ENCODE peak calls at places on chromosome 11, in ten cellular contexts. G is stomach, V is tibial artery, A is ovary, Z is breast epithelium, P is neuronal stem cell, S is lung, K is right cardiac atrium, H is cardiac muscle cell, Y is esophagus squamous epithelium. Q is an unnamed sample.

GRCh38 chr11:70733327-70734325 is 335.3 kb downstream of the CTTN start:
- DNase-seq in P (no peak), Z (no peak), H (no peak), A (no peak), Y (no peak), G (no peak), S (no peak), K (peak), V (no peak), Q (no peak)

GRCh38 chr11:88103337-88104206 is 71.7 kb downstream of the RAB38 start:
- DNase-seq in G (no peak), V (no peak), Z (no peak), P (peak), K (peak), H (peak), S (peak), Y (no peak), A (no peak), Q (no peak)

GRCh38 chr11:116731097-116731761 is 41.6 kb downstream of the BUD13 start:
- DNase-seq in S (no peak), V (peak), A (no peak), P (peak), K (peak), G (no peak), H (peak), Z (peak), Y (no peak), Q (peak)

GRCh38 chr11:47393163-47394049 is 15.0 kb upstream of the SLC39A13 start:
- DNase-seq in Y (no peak), G (no peak), S (no peak), H (peak), P (no peak), V (peak), A (no peak), K (peak), Z (no peak), Q (no peak)

GRCh38 chr11:123302751-123303195 is 107.7 kb upstream of the CLMP start:
- DNase-seq in H (peak), K (no peak), V (no peak), S (no peak), Y (no peak), A (no peak), Z (no peak), G (no peak), P (no peak), Q (peak)

GRCh38 chr11:76095891-76096290 is 110.4 kb downstream of the WNT11 start:
- DNase-seq in A (no peak), Z (no peak), K (no peak), S (no peak), H (no peak), G (no peak), V (no peak), P (no peak), Y (no peak), Q (no peak)

GRCh38 chr11:107177106-107177477 is 158.8 kb upstream of the GUCY1A2 start:
- DNase-seq in K (peak), G (no peak), Y (no peak), V (no peak), H (no peak), A (no peak), Z (no peak), S (no peak), P (no peak), Q (no peak)

GRCh38 chr11:125348704-125349635 is 147.1 kb downstream of the FEZ1 start:
- DNase-seq in H (peak), V (no peak), Y (no peak), A (peak), Z (no peak), P (no peak), S (no peak), G (peak), K (peak), Q (peak)

GRCh38 chr11:113313601-113314000 is 782 bp upstream of the TTC12 start:
- DNase-seq in K (no peak), G (no peak), A (no peak), V (no peak), Z (no peak), S (no peak), P (no peak), Y (no peak), H (no peak), Q (no peak)

GRCh38 chr11:102971766-102972165 is 16.2 kb upstream of the MMP13 start:
- DNase-seq in H (no peak), K (no peak), Y (no peak), Z (no peak), A (no peak), P (no peak), S (no peak), V (no peak), G (no peak), Q (no peak)

GRCh38 chr11:111352235-111352746 is 26.8 kb downstream of the POU2AF1 start:
- DNase-seq in S (no peak), V (no peak), Y (no peak), G (peak), Z (no peak), H (no peak), A (no peak), K (no peak), P (no peak), Q (no peak)
- H3K27ac ChIP-seq in S (no peak), V (no peak), Y (no peak), G (peak), Z (no peak), H (no peak), A (no peak), K (no peak), P (no peak), Q (no peak)

DNA sequence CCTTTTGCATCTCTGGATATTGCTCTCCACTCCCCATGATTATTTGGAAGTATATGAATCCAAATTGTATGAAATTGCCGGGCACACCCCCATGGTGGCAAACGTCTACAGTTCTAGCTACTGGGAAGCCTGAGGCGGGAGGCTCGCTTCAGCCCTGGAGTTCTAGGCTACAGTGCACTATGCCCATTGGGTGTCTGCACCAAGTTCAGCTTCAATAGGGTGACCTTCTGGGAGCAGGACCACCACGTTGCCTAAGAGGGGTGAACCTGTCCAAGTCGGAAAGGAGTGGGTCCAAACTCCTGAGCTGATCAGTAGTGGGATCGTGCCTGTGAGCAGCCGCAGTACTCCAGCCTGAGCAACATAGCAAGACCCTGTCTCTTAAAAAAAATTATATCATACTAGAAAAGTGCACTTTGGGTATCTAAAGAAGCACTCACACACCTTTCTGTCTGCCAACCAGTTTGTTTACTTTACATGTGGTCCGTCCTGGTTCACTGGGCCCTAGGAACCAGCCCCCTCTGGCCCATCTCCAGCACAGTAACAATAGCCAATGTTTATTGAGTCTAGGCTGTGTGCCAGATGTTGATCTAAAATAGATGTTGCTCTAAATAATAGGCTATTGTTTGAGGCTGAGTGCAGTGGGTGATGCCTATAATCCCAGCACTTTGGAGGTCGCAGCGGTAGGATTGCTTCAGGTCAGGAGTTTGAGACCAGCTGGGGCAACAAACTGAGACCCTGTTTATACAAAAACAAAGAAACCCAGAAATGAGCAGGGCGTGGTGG is 16.4 kb upstream of the KAT5 start:
- DNase-seq in P (no peak), K (peak), Z (peak), Y (no peak), V (peak), A (no peak), H (peak), G (peak), S (no peak), Q (peak)
- H3K27ac ChIP-seq in P (no peak), K (peak), Z (peak), Y (peak), V (no peak), A (no peak), H (no peak), G (peak), S (no peak), Q (peak)

GRCh38 chr11:6418199-6418957 is 516 bp downstream of the APBB1 start:
- DNase-seq in P (peak), Y (no peak), Z (no peak), K (peak), A (no peak), G (no peak), V (no peak), S (no peak), H (no peak), Q (no peak)
- H3K27ac ChIP-seq in P (no peak), Y (peak), Z (peak), K (peak), A (peak), G (peak), V (peak), S (peak), H (peak), Q (peak)

GRCh38 chr11:68163691-68164090 is 42.5 kb upstream of the CHKA start:
- DNase-seq in V (no peak), K (no peak), H (no peak), G (no peak), Z (no peak), P (no peak), S (no peak), A (no peak), Y (no peak), Q (no peak)

GRCh38 chr11:68159161-68159560 is 38.0 kb upstream of the CHKA start:
- DNase-seq in H (no peak), G (no peak), K (no peak), Y (no peak), S (no peak), Z (no peak), A (no peak), P (no peak), V (no peak), Q (no peak)

GRCh38 chr11:68158580-68158979 is 37.4 kb upstream of the CHKA start:
- DNase-seq in V (no peak), Z (no peak), G (no peak), H (no peak), A (no peak), K (no peak), P (no peak), Y (no peak), S (no peak), Q (no peak)

GRCh38 chr11:68159665-68160064 is 38.5 kb upstream of the CHKA start:
- DNase-seq in S (no peak), H (no peak), Z (no peak), G (no peak), Y (no peak), V (no peak), A (no peak), P (no peak), K (no peak), Q (no peak)

DNA sequence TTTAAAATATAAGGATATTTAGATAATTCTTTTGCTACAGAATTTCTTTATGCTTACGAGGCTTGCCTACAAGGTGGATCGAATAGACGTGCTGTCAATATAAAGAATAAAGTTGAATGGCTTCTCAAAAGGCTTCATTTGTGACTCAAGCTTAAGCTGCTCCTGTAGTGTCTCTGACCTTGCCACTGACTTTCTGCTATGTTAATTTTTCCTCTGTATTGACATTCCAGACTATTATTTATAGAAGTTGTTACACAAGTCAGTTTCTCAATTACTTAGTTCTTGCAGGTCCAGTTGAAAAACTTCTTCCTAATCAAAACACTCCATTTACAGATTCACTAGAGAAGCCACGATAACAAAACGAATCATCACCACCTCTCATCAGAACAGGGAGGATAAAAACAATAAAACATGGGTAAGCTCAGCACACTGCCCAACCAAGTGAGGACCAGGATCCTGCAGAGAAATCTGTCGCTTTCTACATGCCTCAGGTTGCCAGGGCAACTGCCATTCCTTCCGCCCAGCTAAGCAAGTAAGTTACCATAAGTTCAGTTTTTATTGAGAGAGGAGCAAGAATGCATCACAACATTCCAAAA is 39.0 kb upstream of the CHKA start:
- DNase-seq in A (no peak), H (no peak), V (no peak), K (no peak), P (no peak), Y (no peak), G (no peak), Z (no peak), S (no peak), Q (no peak)
- H3K27ac ChIP-seq in A (no peak), H (peak), V (no peak), K (no peak), P (no peak), Y (no peak), G (peak), Z (no peak), S (peak), Q (no peak)

GRCh38 chr11:2399488-2400068 is 972 bp upstream of the TSSC4 start:
- DNase-seq in V (no peak), G (peak), P (no peak), Y (no peak), H (peak), A (no peak), Z (no peak), K (no peak), S (no peak), Q (no peak)
- H3K27ac ChIP-seq in V (peak), G (peak), P (peak), Y (peak), H (peak), A (peak), Z (peak), K (peak), S (peak), Q (peak)

GRCh38 chr11:2200957-2201519 is 29.4 kb upstream of the TH start:
- DNase-seq in S (no peak), P (no peak), G (no peak), Y (no peak), Z (no peak), H (no peak), V (no peak), K (no peak), A (no peak), Q (no peak)

GRCh38 chr11:2201542-2201941 is 29.9 kb upstream of the TH start:
- DNase-seq in K (peak), V (no peak), S (no peak), H (no peak), Y (no peak), G (no peak), Z (no peak), P (no peak), A (no peak), Q (no peak)

GRCh38 chr11:2202900-2203439 is 31.4 kb upstream of the TH start:
- DNase-seq in Y (no peak), Z (peak), K (no peak), G (no peak), V (peak), P (no peak), A (no peak), H (no peak), S (no peak), Q (no peak)

GRCh38 chr11:2203440-2204259 is 32.0 kb upstream of the TH start:
- DNase-seq in P (no peak), A (no peak), V (peak), S (no peak), K (no peak), Z (peak), G (peak), H (no peak), Y (no peak), Q (no peak)

DNA sequence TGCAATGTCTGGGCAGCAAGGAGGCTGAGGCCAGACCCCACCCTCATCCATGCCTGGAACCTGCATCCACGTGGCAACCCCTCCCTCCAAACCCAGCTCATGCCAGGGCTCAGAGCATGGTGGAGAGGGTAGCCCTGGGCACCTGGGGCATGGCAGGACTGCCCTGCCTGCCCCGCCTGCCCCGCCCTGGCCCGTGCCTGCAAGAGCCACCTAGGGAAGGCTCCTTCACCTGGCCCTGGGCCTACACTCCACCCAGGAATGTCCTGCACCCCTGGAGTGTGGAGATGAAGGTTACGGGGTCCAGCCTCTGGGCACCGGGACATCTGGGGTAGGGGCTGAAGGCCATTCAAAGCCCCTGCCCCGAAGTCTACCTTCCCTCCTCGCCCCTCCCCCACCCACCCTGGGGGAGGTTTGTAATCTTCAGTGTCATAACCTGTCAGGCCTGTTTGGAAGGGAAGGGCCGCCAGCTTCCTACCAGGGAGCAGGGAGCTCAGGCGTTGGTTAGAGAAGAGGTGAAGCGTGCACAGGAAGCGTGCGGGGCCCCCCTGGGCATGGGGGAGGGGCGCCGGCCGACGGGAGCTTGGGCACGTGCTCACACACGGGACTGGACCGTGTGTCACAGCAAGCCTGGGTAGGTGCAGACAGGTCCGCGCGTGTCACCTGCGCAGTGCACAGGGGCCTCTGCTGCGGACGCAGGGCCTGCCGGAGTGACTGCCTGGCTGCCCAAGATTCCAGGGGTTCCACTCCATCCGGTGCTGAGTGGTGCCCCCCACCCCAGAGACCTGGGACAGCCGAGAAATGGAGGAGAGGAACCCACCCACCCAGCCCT is 30.7 kb upstream of the TH start:
- DNase-seq in G (peak), Z (peak), Y (no peak), V (no peak), A (no peak), S (peak), H (no peak), P (no peak), K (no peak), Q (no peak)
- H3K27ac ChIP-seq in G (peak), Z (peak), Y (peak), V (no peak), A (no peak), S (no peak), H (no peak), P (no peak), K (no peak), Q (no peak)

GRCh38 chr11:44605068-44605708 is 39.7 kb downstream of the CD82 start:
- DNase-seq in A (no peak), H (no peak), S (no peak), P (no peak), K (peak), Y (no peak), V (peak), Z (no peak), G (no peak), Q (no peak)

GRCh38 chr11:44607324-44607962 is 42.0 kb downstream of the CD82 start:
- DNase-seq in G (no peak), K (peak), Y (no peak), A (no peak), P (no peak), H (no peak), V (no peak), S (no peak), Z (no peak), Q (no peak)

GRCh38 chr11:44606472-44606871 is 41.0 kb downstream of the CD82 start:
- DNase-seq in A (no peak), S (no peak), K (peak), Z (no peak), Y (no peak), V (no peak), P (no peak), H (no peak), G (no peak), Q (no peak)

GRCh38 chr11:44604171-44604581 is 38.7 kb downstream of the CD82 start:
- DNase-seq in G (no peak), Y (no peak), A (no peak), H (no peak), K (peak), P (no peak), Z (no peak), S (peak), V (peak), Q (no peak)

DNA sequence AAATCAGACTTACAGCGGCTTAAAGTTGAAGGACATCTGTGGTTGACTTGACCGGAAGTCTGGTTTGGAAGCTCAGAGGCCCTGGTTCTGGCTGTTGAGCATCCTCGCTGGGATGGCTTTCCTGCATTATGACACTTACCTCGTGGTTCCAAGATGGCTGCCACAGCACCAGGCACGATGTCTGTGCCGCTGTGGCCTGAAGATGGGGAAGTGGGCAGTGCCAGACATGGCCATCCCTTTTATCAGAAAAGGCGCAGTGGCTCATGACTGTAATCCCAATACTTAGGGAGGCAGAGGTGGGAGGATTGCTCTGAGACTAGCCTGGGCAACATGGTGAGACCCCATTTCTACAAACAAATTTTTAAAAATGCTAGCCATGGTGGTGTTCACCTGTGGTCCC is 40.5 kb downstream of the CD82 start:
- DNase-seq in P (no peak), K (no peak), G (no peak), S (no peak), V (no peak), H (no peak), Z (no peak), Y (no peak), A (no peak), Q (no peak)
- H3K27ac ChIP-seq in P (no peak), K (no peak), G (no peak), S (no peak), V (peak), H (no peak), Z (no peak), Y (no peak), A (no peak), Q (no peak)

GRCh38 chr11:128727320-128727719 is 33.4 kb downstream of the FLI1 start:
- DNase-seq in P (no peak), H (no peak), S (no peak), K (no peak), Y (no peak), Z (no peak), G (no peak), V (no peak), A (no peak), Q (no peak)
- H3K27ac ChIP-seq in P (no peak), H (no peak), S (peak), K (no peak), Y (peak), Z (peak), G (no peak), V (no peak), A (no peak), Q (no peak)